ENCODE peak calls at places on chromosomes 7 and 10, in four cellular contexts. T is left ventricle myocardium inferior, H is right atrium auricular region, P is hepatocyte. R is an unnamed sample. For H3K36me3, the result is how much of the 10 kb centered on the place peaks cover.

GRCh38 chr10:58672855-58673254 is 160.2 kb downstream of the BICC1 start:
- DNase-seq in T (no peak), H (no peak), P (no peak), R (no peak)

GRCh38 chr7:24617957-24618616 is 44.8 kb downstream of the PALS2 start:
- DNase-seq in T (no peak), H (no peak), P (no peak), R (no peak)

GRCh38 chr7:36984710-36985308 is 260.5 kb upstream of the AOAH start:
- DNase-seq in T (no peak), H (no peak), P (no peak), R (no peak)

GRCh38 chr10:83127942-83128575 is 1011.2 kb upstream of the GHITM start:
- DNase-seq in T (no peak), H (no peak), P (no peak), R (no peak)

GRCh38 chr7:140062118-140062527 is 628 bp downstream of the PARP12 start:
- DNase-seq in T (peak), H (no peak), P (peak), R (no peak)

GRCh38 chr10:102064503-102064867 is 664 bp upstream of the HPS6 start:
- DNase-seq in T (no peak), H (no peak), P (no peak), R (no peak)

GRCh38 chr7:12949060-12950045 is 261.9 kb downstream of the ARL4A start:
- DNase-seq in T (no peak), H (no peak), P (no peak), R (no peak)

GRCh38 chr10:95289921-95290421 is 832 bp downstream of the PDLIM1 start:
- DNase-seq in T (no peak), H (no peak), P (no peak), R (no peak)

GRCh38 chr7:117322741-117323584 is at the start of gene WNT2:
- DNase-seq in T (no peak), H (no peak), P (peak), R (peak)

GRCh38 chr10:47143072-47143471 is 156.9 kb upstream of the GDF10 start:
- DNase-seq in T (no peak), H (no peak), P (no peak), R (no peak)

GRCh38 chr10:82925547-82925946 is 1050.6 kb downstream of the NRG3 start:
- DNase-seq in T (no peak), H (no peak), P (no peak), R (no peak)

GRCh38 chr10:86261933-86262665 is 104.5 kb downstream of the GRID1 start:
- DNase-seq in T (no peak), H (no peak), P (peak), R (no peak)

GRCh38 chr7:110861163-110861562 is 229.8 kb upstream of the LRRN3 start:
- DNase-seq in T (no peak), H (no peak), P (no peak), R (no peak)

GRCh38 chr7:137618748-137619147 is 228.0 kb downstream of the DGKI start:
- DNase-seq in T (no peak), H (no peak), P (no peak), R (no peak)

GRCh38 chr10:71604324-71605018 is 115.1 kb downstream of the C10orf105 start:
- DNase-seq in T (no peak), H (no peak), P (no peak), R (no peak)

GRCh38 chr7:2009541-2010001 is 223.2 kb downstream of the MAD1L1 start:
- DNase-seq in T (peak), H (no peak), P (no peak), R (no peak)

GRCh38 chr7:1257221-1257620 is 24.5 kb downstream of the UNCX start:
- DNase-seq in T (no peak), H (no peak), P (no peak), R (no peak)

GRCh38 chr10:79274279-79275104 is 72.8 kb upstream of the PPIF start:
- DNase-seq in T (peak), H (peak), P (peak), R (peak)

GRCh38 chr7:141460781-141461715 is 90.2 kb upstream of the AGK start:
- DNase-seq in T (no peak), H (no peak), P (peak), R (no peak)

GRCh38 chr7:139745330-139746143 is 32.3 kb downstream of the HIPK2 start:
- DNase-seq in T (no peak), H (peak), P (no peak), R (no peak)

GRCh38 chr7:74104702-74105101 is 21.1 kb downstream of the LIMK1 start:
- DNase-seq in T (no peak), H (no peak), P (no peak), R (no peak)

GRCh38 chr10:116014859-116015258 is 258.1 kb downstream of the GFRA1 start:
- DNase-seq in T (no peak), H (no peak), P (peak), R (peak)

GRCh38 chr7:55192718-55193117 is 172.4 kb upstream of the LANCL2 start:
- DNase-seq in T (no peak), H (no peak), P (no peak), R (no peak)

GRCh38 chr10:131853610-131853964 is 47.2 kb upstream of the PPP2R2D start:
- DNase-seq in T (no peak), H (no peak), P (no peak), R (no peak)

GRCh38 chr7:153590571-153590970 is 461.6 kb upstream of the DPP6 start:
- DNase-seq in T (no peak), H (no peak), P (no peak), R (no peak)

GRCh38 chr10:24255115-24255895 is 46.4 kb downstream of the KIAA1217 start:
- DNase-seq in T (no peak), H (no peak), P (peak), R (no peak)

GRCh38 chr10:47258921-47259320 is 41.1 kb upstream of the GDF10 start:
- DNase-seq in T (no peak), H (no peak), P (no peak), R (no peak)

GRCh38 chr10:115129752-115130151 is 36.6 kb downstream of the ATRNL1 start:
- DNase-seq in T (no peak), H (no peak), P (peak), R (peak)

GRCh38 chr7:90597527-90597871 is 1.4 kb downstream of the CDK14 start:
- DNase-seq in T (no peak), H (no peak), P (no peak), R (no peak)

GRCh38 chr10:132861884-132862461 is 76.0 kb upstream of the NKX6-2 start:
- DNase-seq in T (peak), H (no peak), P (no peak), R (no peak)

GRCh38 chr10:76115471-76116155 is 684.2 kb downstream of the LRMDA start:
- DNase-seq in T (no peak), H (no peak), P (no peak), R (peak)

GRCh38 chr7:134444961-134445315 is 14.0 kb downstream of the AKR1B1 start:
- DNase-seq in T (no peak), H (peak), P (no peak), R (no peak)
- H3K36me3 ChIP-seq in T (half or more), H (half or more), P (under half), R (under half)

GRCh38 chr7:98772242-98772603 is 97.6 kb downstream of the TMEM130 start:
- DNase-seq in T (no peak), H (no peak), P (no peak), R (no peak)
- H3K4me3 ChIP-seq in T (no peak), H (no peak), P (no peak), R (no peak)

GRCh38 chr10:14910953-14911352 is 32.3 kb downstream of the SUV39H2 start:
- DNase-seq in T (no peak), H (no peak), P (no peak), R (no peak)

GRCh38 chr10:14918964-14919363 is 34.9 kb downstream of the DCLRE1C start:
- DNase-seq in T (no peak), H (no peak), P (no peak), R (no peak)

GRCh38 chr10:14917827-14918226 is 36.1 kb downstream of the DCLRE1C start:
- DNase-seq in T (no peak), H (no peak), P (no peak), R (no peak)

GRCh38 chr10:14916600-14916999 is 37.3 kb downstream of the DCLRE1C start:
- DNase-seq in T (no peak), H (no peak), P (no peak), R (no peak)
- H3K36me3 ChIP-seq in T (half or more), H (half or more), P (under half), R (under half)

DNA sequence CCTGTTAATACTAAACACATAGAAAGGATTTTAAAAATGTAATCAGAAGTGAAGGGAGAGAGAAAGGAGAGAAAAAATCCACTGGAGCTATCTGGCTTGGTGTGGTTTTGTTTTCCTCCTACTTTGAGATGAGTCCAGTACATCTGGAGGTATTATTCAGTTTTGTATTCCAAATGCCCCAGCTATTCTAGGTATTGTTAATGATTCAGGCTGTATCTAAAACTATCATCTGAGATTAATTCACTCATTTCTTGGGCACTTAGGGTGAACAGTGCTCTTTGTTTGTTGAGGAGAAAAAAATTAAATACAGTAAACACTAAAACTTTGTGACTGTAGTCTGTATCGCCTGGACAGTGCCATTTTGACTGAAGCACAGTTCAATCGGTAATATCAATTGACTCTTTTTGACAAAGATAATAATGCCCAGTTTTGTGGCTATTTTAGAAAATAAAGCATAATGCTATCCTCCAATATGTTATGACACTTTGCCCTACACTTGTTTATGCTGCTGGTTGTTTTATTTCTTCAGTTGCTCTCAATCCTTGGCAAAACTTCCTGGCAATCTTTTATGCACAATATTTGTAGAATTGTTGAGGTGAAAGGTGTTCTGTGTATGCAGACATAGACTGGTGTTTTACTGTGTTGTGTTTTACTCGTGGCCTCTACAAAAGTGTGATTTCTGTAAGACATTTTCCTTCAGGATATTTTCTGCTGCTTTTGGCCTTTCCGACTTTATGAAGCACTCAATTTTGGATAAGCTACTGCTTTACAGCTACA is 21.6 kb downstream of the GLCCI1 start:
- DNase-seq in T (no peak), H (no peak), P (no peak), R (no peak)
- H3K4me3 ChIP-seq in T (peak), H (no peak), P (no peak), R (no peak)

GRCh38 chr7:112462236-112462635 is 12.0 kb downstream of the IFRD1 start:
- DNase-seq in T (no peak), H (no peak), P (peak), R (no peak)
- H3K36me3 ChIP-seq in T (half or more), H (half or more), P (under half), R (half or more)

DNA sequence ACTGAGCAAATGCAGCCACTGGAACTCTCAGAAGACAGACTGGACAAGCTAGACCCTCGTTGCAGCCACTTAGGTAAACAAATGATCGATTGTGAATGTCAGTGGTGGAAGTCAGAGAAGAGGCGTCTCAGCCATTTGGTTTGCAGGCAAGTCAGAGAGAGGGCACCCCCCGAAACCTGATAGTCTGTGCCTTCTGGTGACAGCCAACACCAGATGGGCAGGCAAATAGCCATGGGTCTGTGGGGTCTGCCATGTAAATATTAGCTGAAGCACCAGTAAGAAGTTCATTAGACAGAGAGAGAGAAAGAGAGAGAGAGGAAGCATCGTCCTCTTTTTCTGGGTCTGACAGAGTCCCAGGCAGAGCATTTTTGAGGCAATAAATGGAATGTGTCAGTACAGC is 5.4 kb downstream of the PPP1R17 start:
- DNase-seq in T (no peak), H (no peak), P (no peak), R (no peak)
- H3K4me3 ChIP-seq in T (no peak), H (no peak), P (no peak), R (no peak)